ENCODE peak calls at places on chromosomes 1 and 21, in six cellular contexts. S is IMR-90, K is upper lobe of right lung, N is GM20000, V is Daoy, R is iris pigment epithelial cell. E is an unnamed sample.

GRCh38 chr1:191993549-191993948 is 164.7 kb upstream of the RGS18 start:
- DNase-seq in K (no peak), S (peak; percentile 61), R (peak; percentile 43), N (no peak), V (no peak), E (peak; percentile 52)

GRCh38 chr21:44994581-44995171 is 54.8 kb downstream of the SLX9 start:
- DNase-seq in N (no peak), K (no peak), V (no peak), R (no peak), S (no peak), E (no peak)

GRCh38 chr1:164830628-164831027 is 271.6 kb downstream of the PBX1 start:
- DNase-seq in R (no peak), N (no peak), S (no peak), K (no peak), V (no peak), E (no peak)

GRCh38 chr1:155479205-155479604 is 83.4 kb downstream of the ASH1L start:
- DNase-seq in V (peak; percentile 17), K (no peak), R (peak; percentile 86), N (no peak), S (peak; percentile 72), E (peak; percentile 42)

GRCh38 chr1:26994020-26994745 is 691 bp downstream of the TRNP1 start:
- DNase-seq in V (peak; percentile 52), R (no peak), N (peak; percentile 65), S (no peak), K (no peak), E (no peak)

GRCh38 chr1:18569811-18570545 is 60.7 kb upstream of the PAX7 start:
- DNase-seq in K (no peak), R (no peak), S (no peak), V (no peak), N (no peak), E (no peak)

GRCh38 chr1:91736999-91737615 is 148.8 kb downstream of the TGFBR3 start:
- DNase-seq in K (no peak), S (peak; percentile 81), R (peak; percentile 83), V (peak; percentile 90), N (no peak), E (peak; percentile 79)

GRCh38 chr21:42040411-42041180 is 30.4 kb upstream of the ZBTB21 start:
- DNase-seq in V (peak; percentile 99), N (no peak), R (peak; percentile 100), S (peak; percentile 100), K (no peak), E (peak; percentile 99)

GRCh38 chr1:152179566-152179965 is 20.5 kb upstream of the RPTN start:
- DNase-seq in R (peak; percentile 68), S (no peak), N (no peak), V (no peak), K (no peak), E (no peak)

GRCh38 chr1:11940260-11940921 is 5.9 kb downstream of the PLOD1 start:
- DNase-seq in S (peak; percentile 13), K (no peak), R (no peak), N (no peak), V (peak; percentile 19), E (peak; percentile 56)